ENCODE peak calls at places on chromosomes 3 and 15, in seven cellular contexts. X is trophoblast cell, L is mesenchymal stem cell, A is IMR-90, P is mesendoderm, G is H1, S is neuronal stem cell. B is an unnamed sample.
A peak's percentile ranks its signal among the peaks of the same experiment; 100 is the strongest.

GRCh38 chr3:64121750-64122311 is 98.5 kb upstream of the PSMD6 start:
- DNase-seq in G (no peak), X (no peak), L (no peak), A (no peak), P (no peak), S (no peak), B (no peak)

GRCh38 chr15:59399465-59400102 is 26.9 kb upstream of the MYO1E start:
- DNase-seq in G (no peak), A (no peak), P (no peak), S (no peak), X (no peak), L (no peak), B (no peak)

GRCh38 chr3:135927170-135927569 is 38.4 kb upstream of the PPP2R3A start:
- DNase-seq in X (peak; percentile 95), A (peak; percentile 48), S (no peak), G (no peak), L (no peak), P (no peak), B (no peak)

GRCh38 chr15:58555168-58556027 is 123.6 kb downstream of the LIPC start:
- DNase-seq in L (no peak), A (no peak), S (no peak), X (no peak), G (no peak), P (peak; percentile 78), B (peak; percentile 65)

GRCh38 chr15:98651581-98652220 is 3.4 kb downstream of the IGF1R start:
- DNase-seq in L (peak; percentile 30), P (peak; percentile 85), G (no peak), A (peak; percentile 38), X (no peak), S (no peak), B (no peak)

GRCh38 chr3:110859340-110859739 is 212.3 kb upstream of the NECTIN3 start:
- DNase-seq in L (no peak), A (no peak), P (no peak), G (no peak), S (no peak), X (no peak), B (no peak)

GRCh38 chr3:16508591-16508995 is 4.9 kb downstream of the RFTN1 start:
- DNase-seq in X (no peak), S (no peak), A (no peak), L (peak; percentile 69), G (no peak), P (no peak), B (no peak)

GRCh38 chr3:177150218-177150916 is 46.9 kb downstream of the TBL1XR1 start:
- DNase-seq in S (no peak), A (no peak), G (no peak), P (no peak), L (peak; percentile 29), X (no peak), B (no peak)

GRCh38 chr3:11956781-11957180 is 47.4 kb upstream of the SYN2 start:
- DNase-seq in G (no peak), S (no peak), L (no peak), X (no peak), A (no peak), P (no peak), B (no peak)

GRCh38 chr3:107106316-107106715 is 270.9 kb upstream of the CCDC54 start:
- DNase-seq in A (peak; percentile 53), P (no peak), L (peak; percentile 22), S (no peak), X (peak; percentile 35), G (no peak), B (no peak)

GRCh38 chr3:47057212-47057671 is 77.8 kb downstream of the NBEAL2 start:
- DNase-seq in P (peak; percentile 6), G (no peak), L (no peak), X (no peak), A (peak; percentile 31), S (no peak), B (no peak)

GRCh38 chr3:11641316-11641682 is 2.4 kb downstream of the VGLL4 start:
- DNase-seq in G (no peak), P (no peak), X (no peak), L (peak; percentile 82), A (peak; percentile 77), S (no peak), B (no peak)

GRCh38 chr3:71066356-71066755 is 517.2 kb downstream of the FOXP1 start:
- DNase-seq in L (no peak), A (no peak), X (no peak), S (no peak), P (peak; percentile 41), G (no peak), B (no peak)

GRCh38 chr15:70469651-70470555 is 293.5 kb downstream of the UACA start:
- DNase-seq in S (no peak), P (no peak), A (no peak), L (no peak), G (no peak), X (peak; percentile 85), B (no peak)

GRCh38 chr3:178810173-178810572 is 261.4 kb downstream of the ZMAT3 start:
- DNase-seq in S (no peak), X (no peak), L (no peak), P (peak; percentile 29), G (no peak), A (no peak), B (no peak)

GRCh38 chr15:100241572-100242479 is 99.9 kb downstream of the ADAMTS17 start:
- DNase-seq in S (no peak), G (no peak), X (peak; percentile 18), L (peak; percentile 7), P (peak; percentile 91), A (no peak), B (peak; percentile 45)

GRCh38 chr15:38274135-38274534 is 21.5 kb downstream of the SPRED1 start:
- DNase-seq in L (no peak), P (no peak), X (no peak), A (no peak), G (no peak), S (no peak), B (no peak)

GRCh38 chr3:126031981-126032471 is 51.9 kb downstream of the SLC41A3 start:
- DNase-seq in S (no peak), X (no peak), P (peak; percentile 62), L (no peak), G (no peak), A (no peak), B (peak; percentile 30)

GRCh38 chr3:51953445-51953844 is 1.7 kb upstream of the GPR62 start:
- DNase-seq in S (no peak), A (peak; percentile 91), X (peak; percentile 20), G (no peak), L (peak; percentile 59), P (no peak), B (no peak)

GRCh38 chr3:14152233-14152962 is 26.0 kb downstream of the XPC start:
- DNase-seq in X (no peak), A (no peak), P (no peak), L (no peak), S (no peak), G (no peak), B (peak; percentile 28)

GRCh38 chr3:188947983-188948657 is 223.7 kb upstream of the TPRG1 start:
- DNase-seq in L (peak; percentile 96), A (peak; percentile 85), P (peak; percentile 93), S (peak; percentile 79), G (peak; percentile 64), X (peak; percentile 33), B (peak; percentile 89)

GRCh38 chr3:16840111-16840444 is 44.7 kb upstream of the PLCL2 start:
- DNase-seq in L (no peak), X (no peak), A (no peak), S (no peak), P (no peak), G (no peak), B (no peak)

GRCh38 chr15:57245130-57245529 is 131.2 kb upstream of the CGNL1 start:
- DNase-seq in L (peak; percentile 54), P (no peak), S (no peak), A (peak; percentile 69), G (no peak), X (no peak), B (no peak)

GRCh38 chr3:156604642-156605144 is 49.8 kb upstream of the SSR3 start:
- DNase-seq in L (peak; percentile 78), X (no peak), S (no peak), P (no peak), A (no peak), G (no peak), B (no peak)
- H3K27ac ChIP-seq in L (no peak overlapping the region), X (no peak overlapping the region), S (no peak overlapping the region), P (no peak overlapping the region), A (no peak overlapping the region), G (no peak overlapping the region), B (no peak overlapping the region)

DNA sequence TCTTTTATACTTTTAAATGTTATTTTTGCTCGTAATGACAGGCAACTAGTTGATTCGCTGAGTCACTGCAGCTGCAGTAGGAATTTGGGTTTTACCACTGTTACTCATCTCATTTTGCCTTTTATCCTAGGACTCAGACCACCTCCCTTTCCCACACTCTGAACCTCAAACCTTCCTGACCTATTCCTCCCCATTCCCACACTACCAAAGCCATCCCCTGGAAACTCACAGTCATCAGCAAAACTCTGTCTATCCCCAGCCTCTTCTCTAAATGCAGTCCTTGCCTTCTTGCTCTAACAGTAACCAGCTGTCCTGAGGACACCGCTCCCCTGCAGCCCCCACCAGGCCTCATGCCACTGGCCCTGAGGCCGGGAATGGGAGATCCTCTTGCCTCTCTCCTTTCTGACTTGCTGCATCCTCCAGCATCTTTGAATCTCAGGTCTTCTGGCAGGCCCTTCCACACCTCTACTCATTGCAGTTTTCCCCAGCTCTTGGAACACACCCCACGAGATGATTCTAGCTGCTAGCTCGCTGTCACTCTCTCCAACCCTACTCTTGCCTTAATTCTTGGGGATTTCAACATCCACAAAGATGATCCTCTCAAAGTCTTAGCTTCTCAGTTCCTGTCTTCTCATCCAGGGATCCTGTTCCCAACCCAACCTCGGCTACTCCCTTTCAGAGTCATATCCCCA is 55.9 kb upstream of the C3orf80 start:
- DNase-seq in X (no peak), A (peak; percentile 95), S (no peak), G (no peak), P (peak; percentile 19), L (peak; percentile 91), B (no peak)
- H2BK5ac ChIP-seq in X (no peak overlapping the region), A (no peak overlapping the region), S (no peak overlapping the region), G (no peak overlapping the region), P (no peak overlapping the region), L (no peak overlapping the region), B (no peak overlapping the region)

GRCh38 chr3:24359645-24360462 is 134.8 kb downstream of the THRB start:
- DNase-seq in X (no peak), S (no peak), G (no peak), A (no peak), P (no peak), L (no peak), B (no peak)
- H3K27ac ChIP-seq in X (no peak overlapping the region), S (no peak overlapping the region), G (no peak overlapping the region), A (no peak overlapping the region), P (no peak overlapping the region), L (no peak overlapping the region), B (no peak overlapping the region)

GRCh38 chr15:33099213-33099612 is 95.3 kb downstream of the FMN1 start:
- DNase-seq in A (no peak), G (no peak), P (no peak), X (no peak), S (no peak), L (no peak), B (no peak)

GRCh38 chr15:33093234-33093633 is 101.3 kb downstream of the FMN1 start:
- DNase-seq in G (no peak), S (no peak), L (no peak), P (no peak), A (no peak), X (no peak), B (no peak)

GRCh38 chr15:33098082-33099058 is 96.1 kb downstream of the FMN1 start:
- DNase-seq in L (peak; percentile 69), X (peak; percentile 69), G (no peak), P (peak; percentile 68), A (peak; percentile 91), S (no peak), B (no peak)

GRCh38 chr15:33094336-33094735 is 100.2 kb downstream of the FMN1 start:
- DNase-seq in S (no peak), L (peak; percentile 65), X (no peak), A (peak; percentile 88), P (no peak), G (no peak), B (no peak)

GRCh38 chr15:33096134-33096533 is 98.4 kb downstream of the FMN1 start:
- DNase-seq in L (no peak), G (no peak), A (no peak), P (no peak), S (no peak), X (no peak), B (no peak)
- H2BK5ac ChIP-seq in L (no peak overlapping the region), G (no peak overlapping the region), A (peak overlapping the region; percentile 99), P (no peak overlapping the region), S (no peak overlapping the region), X (no peak overlapping the region), B (no peak overlapping the region)

B was measured in H9.